ENCODE peak calls at places on chromosomes 5 and 9, in ten cellular contexts. C, Z, K, S, Y, A, I, P, N and B are unnamed samples.

GRCh38 chr5:175853573-175854230 is 17.7 kb upstream of the CPLX2 start:
- DNase-seq in C (no peak), Z (peak), K (no peak), S (no peak), Y (no peak), A (peak), I (no peak), P (no peak), N (no peak), B (peak)

GRCh38 chr5:38853753-38854470 is 8.1 kb downstream of the OSMR start:
- DNase-seq in C (no peak), Z (no peak), K (peak), S (no peak), Y (no peak), A (no peak), I (peak), P (no peak), N (no peak), B (no peak)

GRCh38 chr5:96537386-96537785 is 104.3 kb upstream of the PCSK1 start:
- DNase-seq in C (no peak), Z (no peak), K (peak), S (no peak), Y (no peak), A (no peak), I (peak), P (no peak), N (no peak), B (no peak)

GRCh38 chr5:6598351-6598900 is 34.4 kb downstream of the NSUN2 start:
- DNase-seq in C (no peak), Z (no peak), K (no peak), S (no peak), Y (no peak), A (no peak), I (peak), P (no peak), N (no peak), B (no peak)

GRCh38 chr9:81595887-81596558 is 93.3 kb downstream of the TLE1 start:
- DNase-seq in C (no peak), Z (no peak), K (no peak), S (no peak), Y (no peak), A (no peak), I (no peak), P (no peak), N (no peak), B (no peak)

GRCh38 chr9:22134390-22134789 is 125.3 kb upstream of the CDKN2B start:
- DNase-seq in C (no peak), Z (no peak), K (peak), S (no peak), Y (no peak), A (no peak), I (no peak), P (no peak), N (no peak), B (no peak)

GRCh38 chr5:135232958-135233357 is 166.1 kb downstream of the MACROH2A1 start:
- DNase-seq in C (no peak), Z (peak), K (no peak), S (no peak), Y (no peak), A (no peak), I (no peak), P (no peak), N (no peak), B (no peak)

GRCh38 chr5:33507426-33507825 is 66.7 kb downstream of the TARS1 start:
- DNase-seq in C (no peak), Z (no peak), K (no peak), S (no peak), Y (no peak), A (no peak), I (no peak), P (no peak), N (no peak), B (no peak)

GRCh38 chr5:103148213-103148612 is 28.1 kb downstream of the PPIP5K2 start:
- DNase-seq in C (no peak), Z (no peak), K (no peak), S (no peak), Y (no peak), A (no peak), I (no peak), P (no peak), N (no peak), B (no peak)